ENCODE peak calls at places on chromosomes 1 and 21, in seven cellular contexts. One of them, this sample, is unnamed.

GRCh38 chr21:46220275-46220810 is 8.2 kb downstream of the LSS start:
- DNase-seq in hepatic stellate cell: no peak
- DNase-seq in H4: no peak
- DNase-seq in A172: no peak
- DNase-seq in nucleus accumbens: no peak
- DNase-seq in MM.1S: no peak
- DNase-seq in stimulated activated CD4-positive, alpha-beta T cell treated with anti-CD3 and anti-CD28 coated beads, Interleukin-4, amount 100 ng/mL, for 24 hours: no peak
- DNase-seq in this sample: no peak

GRCh38 chr1:53698381-53698980 is 40.5 kb downstream of the GLIS1 start:
- DNase-seq in hepatic stellate cell: no peak
- DNase-seq in H4: no peak
- DNase-seq in A172: no peak
- DNase-seq in nucleus accumbens: no peak
- DNase-seq in MM.1S: no peak
- DNase-seq in stimulated activated CD4-positive, alpha-beta T cell treated with anti-CD3 and anti-CD28 coated beads, Interleukin-4, amount 100 ng/mL, for 24 hours: no peak
- DNase-seq in this sample: no peak

GRCh38 chr21:37784591-37785318 is 131.5 kb downstream of the KCNJ6 start:
- DNase-seq in hepatic stellate cell: peak
- DNase-seq in H4: no peak
- DNase-seq in A172: no peak
- DNase-seq in nucleus accumbens: no peak
- DNase-seq in MM.1S: no peak
- DNase-seq in stimulated activated CD4-positive, alpha-beta T cell treated with anti-CD3 and anti-CD28 coated beads, Interleukin-4, amount 100 ng/mL, for 24 hours: no peak
- DNase-seq in this sample: no peak

GRCh38 chr1:202568466-202569196 is 141.6 kb downstream of the SYT2 start:
- DNase-seq in hepatic stellate cell: no peak
- DNase-seq in H4: no peak
- DNase-seq in A172: no peak
- DNase-seq in nucleus accumbens: no peak
- DNase-seq in MM.1S: peak
- DNase-seq in stimulated activated CD4-positive, alpha-beta T cell treated with anti-CD3 and anti-CD28 coated beads, Interleukin-4, amount 100 ng/mL, for 24 hours: no peak
- DNase-seq in this sample: no peak

GRCh38 chr1:224662870-224663269 is 46.8 kb downstream of the CNIH3 start:
- DNase-seq in hepatic stellate cell: no peak
- DNase-seq in H4: no peak
- DNase-seq in A172: no peak
- DNase-seq in nucleus accumbens: no peak
- DNase-seq in MM.1S: no peak
- DNase-seq in stimulated activated CD4-positive, alpha-beta T cell treated with anti-CD3 and anti-CD28 coated beads, Interleukin-4, amount 100 ng/mL, for 24 hours: no peak
- DNase-seq in this sample: no peak

GRCh38 chr1:83999316-83999819 is 436 bp upstream of the TTLL7 start:
- DNase-seq in hepatic stellate cell: peak
- DNase-seq in H4: peak
- DNase-seq in A172: peak
- DNase-seq in nucleus accumbens: no peak
- DNase-seq in MM.1S: peak
- DNase-seq in stimulated activated CD4-positive, alpha-beta T cell treated with anti-CD3 and anti-CD28 coated beads, Interleukin-4, amount 100 ng/mL, for 24 hours: peak
- DNase-seq in this sample: peak

GRCh38 chr1:111516008-111516535 is 12.6 kb upstream of the ADORA3 start:
- DNase-seq in hepatic stellate cell: peak
- DNase-seq in H4: no peak
- DNase-seq in A172: peak
- DNase-seq in nucleus accumbens: no peak
- DNase-seq in MM.1S: no peak
- DNase-seq in stimulated activated CD4-positive, alpha-beta T cell treated with anti-CD3 and anti-CD28 coated beads, Interleukin-4, amount 100 ng/mL, for 24 hours: no peak
- DNase-seq in this sample: no peak

GRCh38 chr1:175597969-175598765 is 145.2 kb downstream of the TNR start:
- DNase-seq in hepatic stellate cell: no peak
- DNase-seq in H4: no peak
- DNase-seq in A172: no peak
- DNase-seq in nucleus accumbens: no peak
- DNase-seq in MM.1S: no peak
- DNase-seq in stimulated activated CD4-positive, alpha-beta T cell treated with anti-CD3 and anti-CD28 coated beads, Interleukin-4, amount 100 ng/mL, for 24 hours: no peak
- DNase-seq in this sample: no peak

GRCh38 chr1:67679691-67680090 is 5.3 kb upstream of the GADD45A start:
- DNase-seq in hepatic stellate cell: no peak
- DNase-seq in H4: no peak
- DNase-seq in A172: peak
- DNase-seq in nucleus accumbens: no peak
- DNase-seq in MM.1S: no peak
- DNase-seq in stimulated activated CD4-positive, alpha-beta T cell treated with anti-CD3 and anti-CD28 coated beads, Interleukin-4, amount 100 ng/mL, for 24 hours: no peak
- DNase-seq in this sample: no peak

GRCh38 chr21:24897883-24898282 is 709.4 kb downstream of the MRPL39 start:
- DNase-seq in hepatic stellate cell: no peak
- DNase-seq in H4: no peak
- DNase-seq in A172: no peak
- DNase-seq in nucleus accumbens: no peak
- DNase-seq in MM.1S: no peak
- DNase-seq in stimulated activated CD4-positive, alpha-beta T cell treated with anti-CD3 and anti-CD28 coated beads, Interleukin-4, amount 100 ng/mL, for 24 hours: no peak
- DNase-seq in this sample: no peak

GRCh38 chr1:223631367-223631977 is 34.0 kb downstream of the CAPN8 start:
- DNase-seq in hepatic stellate cell: no peak
- DNase-seq in H4: no peak
- DNase-seq in A172: no peak
- DNase-seq in nucleus accumbens: no peak
- DNase-seq in MM.1S: no peak
- DNase-seq in stimulated activated CD4-positive, alpha-beta T cell treated with anti-CD3 and anti-CD28 coated beads, Interleukin-4, amount 100 ng/mL, for 24 hours: no peak
- DNase-seq in this sample: no peak

GRCh38 chr1:53069663-53070327 is 7.8 kb downstream of the PODN start:
- DNase-seq in hepatic stellate cell: no peak
- DNase-seq in H4: no peak
- DNase-seq in A172: no peak
- DNase-seq in nucleus accumbens: no peak
- DNase-seq in MM.1S: no peak
- DNase-seq in stimulated activated CD4-positive, alpha-beta T cell treated with anti-CD3 and anti-CD28 coated beads, Interleukin-4, amount 100 ng/mL, for 24 hours: no peak
- DNase-seq in this sample: no peak

GRCh38 chr21:29499734-29500343 is 201.1 kb downstream of the BACH1 start:
- DNase-seq in hepatic stellate cell: peak
- DNase-seq in H4: peak
- DNase-seq in A172: peak
- DNase-seq in nucleus accumbens: no peak
- DNase-seq in MM.1S: no peak
- DNase-seq in stimulated activated CD4-positive, alpha-beta T cell treated with anti-CD3 and anti-CD28 coated beads, Interleukin-4, amount 100 ng/mL, for 24 hours: no peak
- DNase-seq in this sample: no peak

GRCh38 chr1:11629626-11630025 is 24.6 kb downstream of the FBXO2 start:
- DNase-seq in hepatic stellate cell: no peak
- DNase-seq in H4: no peak
- DNase-seq in A172: no peak
- DNase-seq in nucleus accumbens: no peak
- DNase-seq in MM.1S: no peak
- DNase-seq in stimulated activated CD4-positive, alpha-beta T cell treated with anti-CD3 and anti-CD28 coated beads, Interleukin-4, amount 100 ng/mL, for 24 hours: no peak
- DNase-seq in this sample: no peak